ENCODE peak calls at places on chromosomes 12 and 14, in eight cellular contexts. A is OCI-LY7; T is naive thymus-derived CD4-positive, alpha-beta T cell; G is body of pancreas; W is dorsolateral prefrontal cortex; X is AG04449; S is heart left ventricle; B is left lung. C is an unnamed sample.

GRCh38 chr14:94088516-94088915 is 7.4 kb downstream of the IFI27L1 start:
- DNase-seq in A (no peak), T (no peak), G (no peak), W (no peak), X (peak), S (no peak), B (no peak), C (no peak)

GRCh38 chr14:97891515-97891914 is 1094.3 kb downstream of the VRK1 start:
- DNase-seq in A (no peak), T (no peak), G (no peak), W (no peak), X (no peak), S (no peak), B (no peak), C (no peak)

GRCh38 chr12:57461904-57462306 is 2.3 kb downstream of the GLI1 start:
- DNase-seq in A (peak), T (no peak), G (no peak), W (no peak), X (no peak), S (no peak), B (no peak), C (no peak)

GRCh38 chr12:103495783-103496456 is at the start of gene C12orf42:
- DNase-seq in A (no peak), T (no peak), G (no peak), W (no peak), X (no peak), S (no peak), B (peak), C (peak)

GRCh38 chr14:55711171-55711811 is 131.3 kb downstream of the KTN1 start:
- DNase-seq in A (no peak), T (no peak), G (no peak), W (no peak), X (no peak), S (no peak), B (no peak), C (no peak)

GRCh38 chr14:59772252-59772651 is 98.3 kb downstream of the RTN1 start:
- DNase-seq in A (no peak), T (no peak), G (no peak), W (no peak), X (no peak), S (no peak), B (no peak), C (no peak)

GRCh38 chr12:110670161-110670701 is 18.7 kb downstream of the HVCN1 start:
- DNase-seq in A (peak), T (no peak), G (no peak), W (no peak), X (no peak), S (no peak), B (no peak), C (no peak)

GRCh38 chr14:22668417-22668816 is 24.3 kb upstream of the OR6J1 start:
- DNase-seq in A (no peak), T (no peak), G (no peak), W (no peak), X (no peak), S (no peak), B (no peak), C (no peak)

GRCh38 chr12:30823140-30823669 is 68.5 kb upstream of the CAPRIN2 start:
- DNase-seq in A (no peak), T (no peak), G (peak), W (no peak), X (no peak), S (peak), B (peak), C (no peak)

GRCh38 chr14:54715244-54715643 is 148.3 kb downstream of the SAMD4A start:
- DNase-seq in A (no peak), T (no peak), G (no peak), W (no peak), X (no peak), S (no peak), B (no peak), C (no peak)

DNA sequence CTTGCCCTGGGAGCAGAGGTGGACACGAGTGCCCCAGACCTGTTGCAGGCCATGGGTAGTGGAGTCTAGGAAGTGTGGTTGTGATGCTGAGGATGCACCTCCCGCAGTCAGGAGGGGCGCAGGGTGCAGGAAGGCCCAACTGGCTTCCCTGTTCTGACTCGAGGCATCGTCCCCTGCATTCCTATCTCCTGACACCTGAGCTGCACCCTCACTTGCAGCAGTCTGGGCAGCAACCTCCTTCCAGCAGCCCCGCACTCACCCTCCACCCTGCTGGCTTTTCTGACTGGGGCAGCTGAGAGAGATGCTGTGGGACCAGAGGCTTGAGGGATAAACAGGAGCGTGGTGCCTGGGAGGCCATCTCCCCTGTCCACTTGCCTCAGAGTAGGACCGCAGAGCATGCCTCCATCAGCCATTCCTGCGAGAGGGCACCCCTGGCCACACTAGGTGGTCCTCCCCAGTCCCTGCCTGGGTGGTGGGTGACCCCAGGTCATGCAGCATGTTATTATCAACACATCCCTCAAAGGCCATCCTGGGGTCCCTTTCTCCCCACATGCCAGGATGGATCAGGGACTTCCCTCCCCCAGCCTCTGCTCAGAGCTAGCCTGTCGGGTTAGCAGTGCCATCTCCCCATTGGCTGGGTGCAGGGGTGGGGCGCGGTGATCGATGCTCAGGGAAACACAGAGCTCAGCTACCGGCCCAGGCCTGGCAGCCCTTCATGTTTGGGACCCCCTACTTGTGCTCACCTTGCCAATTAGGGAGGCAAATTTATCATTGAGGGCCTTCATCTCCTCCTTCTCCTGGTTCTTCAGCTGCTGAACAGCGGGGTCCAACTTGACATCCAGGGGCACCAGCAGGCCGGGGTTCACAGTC is 719 bp downstream of the KRT80 start:
- DNase-seq in A (no peak), T (no peak), G (peak), W (no peak), X (no peak), S (no peak), B (no peak), C (no peak)
- H3K4me3 ChIP-seq in A (no peak), T (no peak), G (no peak), W (no peak), X (no peak), S (no peak), B (no peak), C (no peak)

DNA sequence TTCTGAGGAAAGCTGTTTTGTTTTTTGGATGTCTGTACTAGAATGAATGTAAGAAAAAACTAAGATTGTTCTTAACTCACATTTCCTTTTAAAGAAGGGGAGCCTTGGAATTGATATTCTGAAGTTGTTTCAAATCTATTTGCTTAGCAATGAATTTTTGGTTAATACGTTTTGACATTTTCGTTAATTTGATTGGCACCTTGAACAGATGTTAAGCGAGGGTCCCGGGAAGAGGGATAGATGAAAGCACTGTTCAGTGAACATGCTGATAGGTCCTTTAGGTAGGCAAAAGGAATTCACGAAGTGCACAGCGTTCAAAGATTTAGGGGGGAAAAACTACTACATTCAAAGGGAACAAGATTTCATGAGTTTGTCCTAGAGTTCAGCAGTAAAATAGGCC is 1.7 kb downstream of the SLC39A9 start:
- DNase-seq in A (no peak), T (no peak), G (no peak), W (no peak), X (no peak), S (no peak), B (no peak), C (no peak)
- H3K4me3 ChIP-seq in A (peak), T (peak), G (peak), W (peak), X (peak), S (no peak), B (no peak), C (no peak)

GRCh38 chr14:45028107-45028626 is 55.7 kb upstream of the PRPF39 start:
- DNase-seq in A (no peak), T (no peak), G (no peak), W (no peak), X (no peak), S (no peak), B (no peak), C (no peak)
- H3K4me3 ChIP-seq in A (no peak), T (no peak), G (no peak), W (no peak), X (no peak), S (no peak), B (no peak), C (no peak)

GRCh38 chr12:6364037-6364360 is 11.4 kb downstream of the SCNN1A start:
- DNase-seq in A (no peak), T (no peak), G (no peak), W (no peak), X (no peak), S (no peak), B (no peak), C (no peak)

GRCh38 chr12:6362383-6362782 is 13.0 kb downstream of the SCNN1A start:
- DNase-seq in A (no peak), T (no peak), G (no peak), W (no peak), X (no peak), S (no peak), B (no peak), C (no peak)

GRCh38 chr12:6363330-6364036 is 11.9 kb downstream of the SCNN1A start:
- DNase-seq in A (peak), T (peak), G (peak), W (no peak), X (no peak), S (peak), B (peak), C (no peak)

GRCh38 chr12:6361834-6362233 is 13.5 kb downstream of the SCNN1A start:
- DNase-seq in A (no peak), T (no peak), G (peak), W (no peak), X (no peak), S (peak), B (peak), C (no peak)

GRCh38 chr12:6363010-6363329 is 12.4 kb downstream of the SCNN1A start:
- DNase-seq in A (no peak), T (no peak), G (no peak), W (no peak), X (no peak), S (peak), B (no peak), C (no peak)
- H3K4me3 ChIP-seq in A (peak), T (no peak), G (no peak), W (peak), X (no peak), S (peak), B (peak), C (no peak)

GRCh38 chr12:132227156-132227555 is 82.9 kb downstream of the NOC4L start:
- DNase-seq in A (no peak), T (no peak), G (no peak), W (no peak), X (no peak), S (no peak), B (peak), C (no peak)
- H3K4me3 ChIP-seq in A (no peak), T (no peak), G (no peak), W (no peak), X (no peak), S (no peak), B (no peak), C (no peak)

GRCh38 chr14:33475623-33476022 is 475.3 kb downstream of the EGLN3 start:
- DNase-seq in A (peak), T (no peak), G (peak), W (peak), X (no peak), S (no peak), B (no peak), C (peak)
- H3K4me3 ChIP-seq in A (no peak), T (no peak), G (no peak), W (no peak), X (no peak), S (no peak), B (no peak), C (no peak)

DNA sequence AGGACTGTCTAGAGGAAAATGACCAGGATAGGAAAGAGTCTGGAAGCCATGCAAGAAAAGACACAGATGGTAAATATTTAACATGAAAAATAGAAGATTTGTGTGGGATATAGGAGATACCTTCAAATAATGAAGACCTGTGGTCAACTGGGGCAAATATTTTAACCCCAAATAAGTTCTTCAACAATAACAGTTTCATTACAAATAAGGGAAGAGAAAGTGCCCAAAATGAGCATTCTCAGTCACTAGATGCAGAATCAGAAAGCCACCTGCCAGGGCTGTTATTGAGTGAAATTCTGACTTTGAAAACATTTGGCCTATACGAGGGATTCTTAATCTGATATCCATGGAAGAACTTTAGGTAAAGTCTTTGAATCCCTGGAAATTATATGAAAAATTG is 231.2 kb upstream of the PLEKHG7 start:
- DNase-seq in A (peak), T (no peak), G (no peak), W (no peak), X (no peak), S (no peak), B (no peak), C (no peak)
- H3K4me3 ChIP-seq in A (peak), T (no peak), G (no peak), W (no peak), X (no peak), S (no peak), B (no peak), C (no peak)

DNA sequence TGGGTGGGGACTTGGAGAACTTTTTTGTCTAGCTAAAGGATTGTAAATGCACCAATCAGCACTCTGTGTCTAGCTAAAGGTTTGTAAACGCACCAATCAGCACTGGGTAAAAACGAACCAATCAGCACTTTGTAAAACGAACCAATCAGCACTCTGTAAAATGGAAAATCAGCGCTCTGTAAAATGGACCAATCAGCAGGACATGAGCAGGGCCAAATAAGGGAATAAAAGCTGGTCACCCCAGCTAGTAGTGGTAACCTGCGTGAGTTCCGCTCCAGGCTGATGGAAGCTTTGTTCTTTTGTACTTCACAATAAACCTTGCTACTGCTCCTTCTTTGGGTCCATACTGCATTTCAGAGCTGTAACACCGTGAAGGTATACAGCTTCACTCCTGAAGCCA is 1.6 kb upstream of the ACOT2 start:
- DNase-seq in A (no peak), T (no peak), G (no peak), W (no peak), X (no peak), S (no peak), B (no peak), C (no peak)
- H3K4me3 ChIP-seq in A (no peak), T (peak), G (no peak), W (no peak), X (no peak), S (no peak), B (no peak), C (no peak)